ENCODE peak calls at places on chromosomes 11 and 22, in ten cellular contexts. L is GM23338; R is NCI-H774; M is cardiac fibroblast; Y is ACHN; A is KG1; P is Caco-2; J is HCEC 1CT; H is central memory CD4-positive, alpha-beta T cell; V is kidney. Q is an unnamed sample.

GRCh38 chr11:118892515-118892914 is 8.8 kb downstream of the CXCR5 start:
- DNase-seq in L (no peak), R (peak; percentile 54), M (no peak), Y (no peak), A (no peak), P (no peak), J (no peak), H (peak; percentile 76), V (peak; percentile 64), Q (no peak)

GRCh38 chr22:37330200-37331033 is 48.1 kb downstream of the CYTH4 start:
- DNase-seq in L (peak; percentile 97), R (no peak), M (peak; percentile 94), Y (peak; percentile 94), A (no peak), P (peak; percentile 82), J (peak; percentile 86), H (peak; percentile 14), V (no peak), Q (no peak)

GRCh38 chr11:68583047-68583446 is 101.3 kb upstream of the GAL start:
- DNase-seq in L (no peak), R (no peak), M (peak; percentile 33), Y (peak; percentile 51), A (no peak), P (no peak), J (peak; percentile 86), H (no peak), V (no peak), Q (no peak)

GRCh38 chr22:45548991-45549736 is 46.5 kb downstream of the FBLN1 start:
- DNase-seq in L (peak; percentile 49), R (no peak), M (peak; percentile 91), Y (no peak), A (no peak), P (no peak), J (peak; percentile 99), H (no peak), V (peak; percentile 49), Q (peak; percentile 52)

GRCh38 chr22:37112084-37112728 is 2.7 kb upstream of the TMPRSS6 start:
- DNase-seq in L (no peak), R (no peak), M (no peak), Y (no peak), A (no peak), P (no peak), J (no peak), H (no peak), V (no peak), Q (no peak)

GRCh38 chr22:38313384-38313955 is 3.8 kb downstream of the CSNK1E start:
- DNase-seq in L (no peak), R (no peak), M (peak; percentile 90), Y (peak; percentile 79), A (no peak), P (no peak), J (peak; percentile 93), H (peak; percentile 36), V (peak; percentile 89), Q (peak; percentile 87)

GRCh38 chr11:59437770-59438169 is 1.5 kb downstream of the OR5A1 start:
- DNase-seq in L (peak; percentile 39), R (no peak), M (no peak), Y (no peak), A (no peak), P (no peak), J (no peak), H (no peak), V (no peak), Q (no peak)

GRCh38 chr11:8340299-8340698 is 76.6 kb upstream of the LMO1 start:
- DNase-seq in L (no peak), R (no peak), M (no peak), Y (no peak), A (no peak), P (peak; percentile 27), J (no peak), H (no peak), V (no peak), Q (no peak)

GRCh38 chr11:21511835-21512440 is 680.9 kb upstream of the ANO5 start:
- DNase-seq in L (peak; percentile 90), R (peak; percentile 77), M (peak; percentile 28), Y (peak; percentile 71), A (peak; percentile 7), P (peak; percentile 81), J (no peak), H (no peak), V (no peak), Q (no peak)

GRCh38 chr11:19714387-19715363 is 2.0 kb downstream of the NAV2 start:
- DNase-seq in L (peak; percentile 65), R (no peak), M (peak; percentile 62), Y (peak; percentile 78), A (no peak), P (no peak), J (peak; percentile 72), H (no peak), V (peak; percentile 81), Q (peak; percentile 81)

GRCh38 chr22:46047841-46048595 is 71.1 kb upstream of the WNT7B start:
- DNase-seq in L (no peak), R (no peak), M (no peak), Y (no peak), A (no peak), P (no peak), J (no peak), H (no peak), V (peak; percentile 49), Q (no peak)

GRCh38 chr22:43090130-43090789 is 1.1 kb upstream of the TTLL1 start:
- DNase-seq in L (no peak), R (no peak), M (peak; percentile 87), Y (peak; percentile 86), A (peak; percentile 64), P (peak; percentile 68), J (peak; percentile 92), H (peak; percentile 38), V (peak; percentile 79), Q (peak; percentile 59)